ENCODE peak calls at places on chromosome 13, in ten cellular contexts. V is PC-9, W is OCI-LY7, T is GM23248, M is Karpas-422, C is PC-3, D is SK-N-SH, X is H1, L is HCT116, Y is trophoblast cell. A is an unnamed sample. For H3K4me1, the result is how much of the 10 kb centered on the place peaks cover.

GRCh38 chr13:114282143-114282685 is 813 bp downstream of the UPF3A start:
- DNase-seq in M (peak), T (peak), Y (peak), C (peak), L (no peak), X (no peak), D (peak), W (peak), V (no peak), A (peak)

GRCh38 chr13:28505543-28506135 is 10.7 kb upstream of the FLT1 start:
- DNase-seq in Y (peak), L (no peak), M (no peak), X (no peak), T (no peak), V (no peak), D (no peak), C (no peak), W (peak), A (peak)

GRCh38 chr13:94825507-94825906 is 113.2 kb upstream of the SOX21 start:
- DNase-seq in V (no peak), Y (no peak), D (peak), X (peak), C (no peak), M (no peak), W (no peak), L (no peak), T (no peak), A (no peak)

GRCh38 chr13:75687145-75687763 is 51.1 kb downstream of the LMO7 start:
- DNase-seq in C (peak), V (no peak), X (no peak), M (peak), L (peak), Y (peak), W (peak), D (peak), T (peak), A (no peak)

GRCh38 chr13:46554971-46555370 is 2.0 kb downstream of the LRCH1 start:
- DNase-seq in M (no peak), X (no peak), D (no peak), Y (no peak), C (no peak), T (peak), V (no peak), L (no peak), W (no peak), A (no peak)

GRCh38 chr13:102141625-102142472 is 260.0 kb downstream of the FGF14 start:
- DNase-seq in X (no peak), D (no peak), L (no peak), T (peak), V (no peak), M (no peak), C (peak), W (peak), Y (no peak), A (no peak)

GRCh38 chr13:22050951-22051563 is 380.2 kb downstream of the FGF9 start:
- DNase-seq in V (no peak), M (no peak), C (no peak), L (no peak), T (no peak), W (no peak), Y (no peak), D (no peak), X (no peak), A (no peak)

GRCh38 chr13:106500450-106500849 is 35.0 kb downstream of the EFNB2 start:
- DNase-seq in C (no peak), M (no peak), W (no peak), T (no peak), X (no peak), Y (no peak), D (no peak), V (no peak), L (no peak), A (no peak)

GRCh38 chr13:113178070-113178895 is 19.8 kb downstream of the PROZ start:
- DNase-seq in D (peak), X (no peak), C (peak), L (no peak), V (peak), W (no peak), M (no peak), T (peak), Y (peak), A (no peak)

GRCh38 chr13:97407540-97407939 is 26.4 kb upstream of the RAP2A start:
- DNase-seq in L (no peak), C (no peak), M (no peak), Y (no peak), D (no peak), V (no peak), T (no peak), W (no peak), X (no peak), A (no peak)

GRCh38 chr13:20713751-20714150 is 10.3 kb downstream of the IL17D start:
- DNase-seq in T (peak), X (no peak), V (no peak), M (no peak), C (no peak), W (no peak), L (no peak), Y (no peak), D (no peak), A (peak)

GRCh38 chr13:57630661-57631606 is 610 bp upstream of the PCDH17 start:
- DNase-seq in Y (no peak), L (no peak), V (no peak), W (no peak), D (peak), X (no peak), M (no peak), C (peak), T (peak), A (no peak)

GRCh38 chr13:53775807-53776206 is 747.2 kb downstream of the OLFM4 start:
- DNase-seq in L (no peak), V (no peak), X (no peak), D (no peak), C (peak), W (no peak), M (no peak), Y (no peak), T (no peak), A (no peak)

GRCh38 chr13:114119196-114119595 is 13.2 kb downstream of the RASA3 start:
- DNase-seq in M (no peak), W (no peak), D (peak), V (no peak), C (peak), X (no peak), L (no peak), Y (no peak), T (peak), A (no peak)

GRCh38 chr13:61144301-61144700 is 271.3 kb downstream of the PCDH20 start:
- DNase-seq in X (no peak), D (no peak), Y (no peak), V (no peak), M (no peak), L (no peak), C (no peak), T (no peak), W (no peak), A (no peak)

GRCh38 chr13:20801704-20802103 is 27.9 kb upstream of the EEF1AKMT1 start:
- DNase-seq in D (no peak), V (no peak), L (no peak), X (no peak), W (no peak), Y (no peak), C (no peak), T (no peak), M (no peak), A (no peak)

GRCh38 chr13:77516342-77516789 is 19.1 kb upstream of the SCEL start:
- DNase-seq in V (no peak), M (no peak), T (peak), X (no peak), D (no peak), Y (no peak), L (no peak), W (no peak), C (peak), A (no peak)

GRCh38 chr13:21902709-21903098 is 231.8 kb downstream of the FGF9 start:
- DNase-seq in C (no peak), Y (no peak), D (no peak), W (no peak), X (no peak), L (no peak), V (no peak), T (no peak), M (no peak), A (no peak)

GRCh38 chr13:113744197-113745000 is 14.6 kb upstream of the TMEM255B start:
- DNase-seq in W (no peak), D (no peak), L (no peak), M (no peak), T (no peak), V (no peak), Y (no peak), C (no peak), X (no peak), A (no peak)

GRCh38 chr13:86741762-86742285 is 929.3 kb upstream of the SLITRK5 start:
- DNase-seq in L (no peak), V (no peak), X (no peak), W (no peak), M (no peak), T (peak), D (peak), C (peak), Y (no peak), A (no peak)

GRCh38 chr13:102277286-102277685 is 124.6 kb downstream of the FGF14 start:
- DNase-seq in M (no peak), X (no peak), D (no peak), V (no peak), Y (no peak), C (no peak), T (no peak), L (no peak), W (no peak), A (no peak)

GRCh38 chr13:40318366-40318765 is 348.1 kb downstream of the FOXO1 start:
- DNase-seq in Y (no peak), C (no peak), T (peak), V (peak), M (no peak), L (no peak), X (no peak), D (peak), W (peak), A (no peak)

DNA sequence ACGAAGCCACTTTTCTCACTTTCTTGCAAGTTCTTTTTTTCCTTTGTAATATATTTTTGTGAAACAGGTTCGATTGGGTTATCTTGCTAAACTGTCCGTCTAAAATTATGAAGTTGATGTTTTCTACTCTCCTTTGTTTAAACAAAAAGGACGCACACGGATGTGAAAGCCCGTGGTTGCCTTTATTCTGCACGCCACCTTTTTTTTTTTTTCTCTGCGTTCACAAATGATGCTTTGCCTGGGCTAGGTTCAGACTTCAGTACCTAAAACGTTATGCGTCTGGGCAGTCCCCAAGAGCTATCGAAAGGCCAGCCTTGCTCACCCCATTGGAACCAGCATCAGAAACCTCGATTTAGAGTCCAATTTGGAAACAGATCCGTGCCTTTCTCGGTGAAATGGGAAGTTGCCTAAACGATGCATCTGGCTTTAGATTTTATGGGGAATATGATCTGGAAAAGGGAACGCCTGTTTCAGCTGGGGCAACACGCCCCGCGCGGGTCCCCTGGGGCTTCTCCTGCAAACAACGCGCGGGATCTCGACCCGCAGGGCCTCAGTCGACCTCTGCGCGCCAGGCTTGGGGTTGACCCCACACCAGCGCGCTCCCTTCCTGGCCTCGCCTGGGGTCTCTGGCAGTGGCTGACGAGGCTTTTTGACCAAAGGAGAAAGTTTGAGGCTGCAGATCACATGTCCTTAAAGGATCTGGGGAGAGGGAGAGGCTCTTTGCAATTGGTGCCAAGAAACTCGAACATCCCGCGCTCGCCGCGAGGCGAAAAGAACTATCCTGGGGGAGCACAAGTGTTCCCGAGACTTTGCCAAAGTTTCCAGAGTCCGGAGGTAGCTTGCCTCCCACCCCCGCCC is 114.0 kb downstream of the KCNRG start:
- DNase-seq in C (no peak), D (no peak), M (peak), X (no peak), Y (no peak), W (peak), T (no peak), V (no peak), L (no peak), A (no peak)
- H2AFZ ChIP-seq in C (peak), D (no peak), M (no peak), X (no peak), Y (no peak), W (peak), T (peak), V (no peak), L (no peak), A (no peak)

DNA sequence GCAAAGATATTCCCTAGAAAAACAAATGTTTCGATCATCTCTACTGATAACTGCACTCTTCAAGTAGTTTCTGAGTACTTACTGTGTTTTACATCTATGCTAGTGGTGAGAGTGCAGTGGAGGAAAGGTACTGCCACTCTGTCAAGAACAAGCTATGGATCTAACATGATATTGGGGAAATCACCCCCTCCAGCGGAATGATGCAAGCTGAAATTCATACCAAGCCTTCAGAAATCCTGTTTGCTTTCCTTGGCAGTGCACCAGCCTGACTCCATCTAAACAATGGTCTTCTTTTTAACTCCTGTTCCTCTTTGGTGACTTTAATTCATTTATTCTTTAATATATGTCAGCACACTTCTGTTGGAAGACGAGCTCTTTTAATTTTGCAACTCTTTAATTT is 238.0 kb downstream of the PCDH9 start:
- DNase-seq in C (no peak), Y (no peak), X (no peak), W (peak), M (no peak), L (no peak), D (no peak), T (no peak), V (no peak), A (no peak)
- H3K4me1 ChIP-seq in C (under half), Y (under half), X (under half), W (half or more), M (under half), L (under half), D (under half), T (under half), V (under half), A (under half)

GRCh38 chr13:50334092-50334778 is 319.0 kb downstream of the KCNRG start:
- DNase-seq in Y (no peak), M (no peak), D (no peak), W (no peak), C (no peak), L (no peak), T (no peak), X (no peak), V (no peak), A (no peak)
- H2AFZ ChIP-seq in Y (peak), M (no peak), D (no peak), W (no peak), C (no peak), L (no peak), T (no peak), X (no peak), V (no peak), A (peak)

GRCh38 chr13:30865131-30866009 is 40.7 kb upstream of the MEDAG start:
- DNase-seq in C (peak), L (peak), M (peak), D (peak), Y (peak), V (peak), T (peak), W (peak), X (peak), A (peak)
- H3K4me1 ChIP-seq in C (under half), L (under half), M (under half), D (under half), Y (under half), V (under half), T (half or more), W (under half), X (under half), A (under half)